ENCODE peak calls at places on chromosome 13, in seven cellular contexts. D is Caco-2, C is left ventricle myocardium inferior, S is body of pancreas, F is K562, K is fibroblast of lung, Q is progenitor cell of endocrine pancreas. V is an unnamed sample.
A peak's percentile ranks its signal among the peaks of the same experiment; 100 is the strongest.

GRCh38 chr13:81089758-81090157 is 748.8 kb upstream of the SPRY2 start:
- DNase-seq in S (no peak), K (no peak), F (no peak), Q (no peak), D (no peak), C (no peak), V (no peak)

GRCh38 chr13:92196566-92197256 is 798.3 kb downstream of the GPC5 start:
- DNase-seq in K (peak; percentile 51), S (no peak), D (no peak), Q (no peak), C (no peak), F (no peak), V (no peak)

GRCh38 chr13:73136776-73137175 is 78.0 kb downstream of the KLF5 start:
- DNase-seq in D (no peak), F (no peak), K (no peak), Q (no peak), C (no peak), S (no peak), V (no peak)

GRCh38 chr13:71320452-71320851 is 546.6 kb downstream of the DACH1 start:
- DNase-seq in S (no peak), F (no peak), Q (no peak), C (no peak), D (no peak), K (peak; percentile 49), V (peak; percentile 3)

GRCh38 chr13:45243072-45243471 is 42.2 kb upstream of the KCTD4 start:
- DNase-seq in D (no peak), K (no peak), C (no peak), S (no peak), Q (no peak), F (no peak), V (no peak)

GRCh38 chr13:111329641-111330040 is 9.2 kb downstream of the TEX29 start:
- DNase-seq in Q (no peak), F (no peak), D (no peak), K (no peak), C (no peak), S (no peak), V (no peak)

GRCh38 chr13:24341439-24341838 is 32.1 kb downstream of the C1QTNF9 start:
- DNase-seq in K (peak; percentile 7), S (no peak), F (no peak), D (no peak), Q (no peak), C (no peak), V (no peak)

GRCh38 chr13:80160110-80160509 is 180.8 kb downstream of the SPRY2 start:
- DNase-seq in S (no peak), D (no peak), K (no peak), Q (no peak), C (no peak), F (no peak), V (no peak)

GRCh38 chr13:46858776-46859175 is 38.1 kb downstream of the HTR2A start:
- DNase-seq in C (no peak), F (no peak), D (no peak), S (no peak), K (no peak), Q (no peak), V (no peak)

GRCh38 chr13:51833980-51834379 is 11.0 kb downstream of the TMEM272 start:
- DNase-seq in Q (no peak), D (no peak), S (no peak), K (no peak), F (no peak), C (no peak), V (no peak)

DNA sequence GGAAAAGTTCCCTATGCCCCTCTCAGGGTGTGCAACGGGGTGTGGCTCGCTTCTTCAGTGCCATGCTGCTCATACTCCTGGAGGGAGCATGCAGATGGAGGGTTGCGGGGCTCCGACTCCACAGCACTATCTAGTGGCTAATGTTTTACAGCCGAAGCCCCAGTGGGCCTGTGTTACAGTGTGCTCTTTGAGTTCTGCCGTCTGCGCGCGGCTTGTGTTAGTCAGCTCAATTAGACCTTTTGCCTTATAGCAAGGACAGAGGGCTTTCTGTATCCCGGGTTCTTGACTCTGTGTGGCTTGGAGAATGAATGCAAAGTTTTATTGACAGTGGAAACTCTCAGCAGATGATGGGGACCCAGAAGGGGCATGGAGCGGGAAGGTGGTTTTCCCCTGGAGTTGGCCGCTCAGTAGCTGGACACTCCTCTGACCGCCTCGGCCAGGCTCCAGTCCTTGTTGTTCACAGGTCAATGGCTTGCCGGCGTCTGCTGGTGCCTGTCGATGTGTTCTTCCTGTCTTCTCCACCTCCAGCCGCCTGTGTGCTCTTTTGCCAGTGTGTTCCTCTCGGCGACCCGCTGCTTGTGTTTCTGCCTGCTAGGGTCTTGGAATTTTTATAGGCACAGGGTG is 383.4 kb downstream of the LMO7 start:
- DNase-seq in F (no peak), S (no peak), Q (peak; percentile 21), D (no peak), K (no peak), C (peak; percentile 11), V (no peak)
- TF ChIP-seq CTCF in F (peak; percentile 14), S (no peak), Q (peak; percentile 57), D (no peak), K (no peak), C (peak; percentile 44), V (no peak)

DNA sequence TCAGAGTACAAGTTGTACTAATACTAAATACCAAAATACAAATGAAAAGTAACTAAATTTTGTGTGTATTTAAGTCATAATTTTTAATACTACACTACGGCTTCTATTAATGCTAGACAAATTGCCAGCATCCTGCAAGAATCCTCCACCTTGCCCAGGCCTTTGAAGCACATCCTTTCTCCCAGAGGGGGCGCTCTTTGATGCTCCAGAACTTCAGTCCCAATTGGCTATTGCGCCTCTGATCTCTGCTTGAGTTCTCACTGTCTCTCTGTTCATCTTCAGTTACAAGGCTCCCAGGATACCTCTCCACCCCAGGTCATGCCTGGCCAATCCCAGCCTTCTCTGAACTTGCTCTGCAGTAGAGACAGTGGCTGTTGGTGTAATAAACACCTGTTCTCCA is 141.0 kb downstream of the DCLK1 start:
- DNase-seq in S (no peak), K (no peak), C (no peak), D (no peak), Q (no peak), F (no peak), V (no peak)
- TF ChIP-seq CTCF in S (no peak), K (no peak), C (no peak), D (no peak), Q (no peak), F (peak; percentile 19), V (no peak)

GRCh38 chr13:36395280-36395679 is 37.0 kb upstream of the CCNA1 start:
- DNase-seq in C (no peak), D (no peak), Q (no peak), S (no peak), K (peak; percentile 81), F (no peak), V (no peak)
- TF ChIP-seq CTCF in C (peak; percentile 57), D (no peak), Q (peak; percentile 29), S (no peak), K (peak; percentile 63), F (no peak), V (no peak)

GRCh38 chr13:29522044-29522685 is 73.3 kb downstream of the SLC7A1 start:
- DNase-seq in C (no peak), D (no peak), Q (no peak), K (peak; percentile 82), F (no peak), S (no peak), V (no peak)
- TF ChIP-seq CTCF in C (no peak), D (no peak), Q (no peak), K (no peak), F (no peak), S (no peak), V (no peak)

DNA sequence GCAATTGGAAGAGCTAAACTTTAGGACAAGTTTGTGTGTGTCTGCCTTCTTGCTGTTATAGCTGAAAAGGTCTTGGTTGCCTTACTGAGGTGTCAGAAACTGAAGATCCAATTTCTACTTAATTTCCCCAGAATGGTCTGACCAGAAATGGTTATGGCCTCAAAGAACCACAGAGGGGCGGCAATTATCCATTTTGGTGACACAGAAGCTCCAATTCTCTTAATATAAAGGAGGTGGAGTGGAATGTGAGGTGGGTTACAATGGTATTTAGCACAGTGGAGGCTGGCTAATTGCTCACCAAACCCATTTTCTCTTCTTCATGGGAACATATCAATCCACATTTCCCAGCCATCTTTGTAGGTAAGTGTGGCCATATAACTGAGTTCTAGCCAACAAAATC is 1157.2 kb downstream of the OLFM4 start:
- DNase-seq in Q (no peak), C (no peak), S (no peak), K (no peak), D (no peak), F (no peak), V (no peak)
- TF ChIP-seq CTCF in Q (peak; percentile 53), C (no peak), S (no peak), K (no peak), D (peak; percentile 11), F (no peak), V (no peak)

V was measured in Calu3.